ENCODE peak calls at places on chromosome 2, in ten cellular contexts. E is GM12878, Z is adrenal gland, N is HCT116, O is breast epithelium, H is transverse colon, Q is uterus, I is Peyer's patch, W is IMR-90, S is sigmoid colon. M is an unnamed sample. For H3K4me1 and H3K36me3, the result is how much of the 10 kb centered on the place peaks cover.

GRCh38 chr2:193751299-193751698 is 1556.6 kb upstream of the TMEFF2 start:
- DNase-seq in W (no peak), Q (no peak), O (no peak), N (no peak), I (no peak), S (no peak), Z (no peak), E (no peak), H (no peak), M (no peak)

GRCh38 chr2:212361174-212361756 is 177.3 kb downstream of the ERBB4 start:
- DNase-seq in H (no peak), Q (no peak), N (no peak), W (no peak), Z (no peak), E (no peak), S (no peak), O (no peak), I (no peak), M (no peak)

GRCh38 chr2:222707689-222708273 is 36.3 kb downstream of the MOGAT1 start:
- DNase-seq in I (no peak), Z (no peak), N (no peak), H (no peak), E (no peak), Q (no peak), W (peak), O (no peak), S (no peak), M (no peak)

GRCh38 chr2:25161055-25161781 is 7.2 kb downstream of the POMC start:
- DNase-seq in W (peak), Q (peak), E (no peak), H (peak), O (no peak), S (peak), N (no peak), I (peak), Z (peak), M (no peak)

GRCh38 chr2:69957970-69958369 is 3.5 kb downstream of the ASPRV1 start:
- DNase-seq in S (no peak), E (no peak), W (peak), I (no peak), Z (no peak), N (no peak), O (no peak), H (no peak), Q (no peak), M (no peak)

GRCh38 chr2:85888020-85888744 is 608 bp downstream of the ST3GAL5 start:
- DNase-seq in Q (no peak), O (no peak), E (no peak), I (peak), N (no peak), Z (peak), W (no peak), S (peak), H (peak), M (no peak)

GRCh38 chr2:135279209-135279608 is 227.1 kb downstream of the RAB3GAP1 start:
- DNase-seq in S (no peak), Q (no peak), W (no peak), Z (no peak), E (no peak), H (no peak), I (no peak), N (no peak), O (no peak), M (no peak)

GRCh38 chr2:167924556-167924955 is 322.8 kb downstream of the STK39 start:
- DNase-seq in Q (no peak), Z (no peak), H (no peak), E (no peak), I (no peak), W (no peak), S (no peak), O (no peak), N (no peak), M (no peak)

GRCh38 chr2:62545261-62545660 is 39.3 kb upstream of the TMEM17 start:
- DNase-seq in E (no peak), H (no peak), S (no peak), O (no peak), W (no peak), I (no peak), Q (no peak), N (no peak), Z (no peak), M (no peak)

GRCh38 chr2:124180635-124181034 is 155.5 kb downstream of the CNTNAP5 start:
- DNase-seq in E (no peak), W (no peak), H (no peak), Z (no peak), Q (no peak), S (no peak), O (no peak), I (no peak), N (no peak), M (no peak)

GRCh38 chr2:231058761-231059550 is 2.3 kb downstream of the PSMD1 start:
- DNase-seq in I (no peak), E (no peak), S (no peak), H (no peak), W (peak), Z (no peak), O (no peak), Q (no peak), N (no peak), M (no peak)

GRCh38 chr2:155841442-155841841 is 491.1 kb downstream of the NR4A2 start:
- DNase-seq in Z (no peak), H (no peak), Q (no peak), N (no peak), I (no peak), O (no peak), E (no peak), S (no peak), W (no peak), M (no peak)

DNA sequence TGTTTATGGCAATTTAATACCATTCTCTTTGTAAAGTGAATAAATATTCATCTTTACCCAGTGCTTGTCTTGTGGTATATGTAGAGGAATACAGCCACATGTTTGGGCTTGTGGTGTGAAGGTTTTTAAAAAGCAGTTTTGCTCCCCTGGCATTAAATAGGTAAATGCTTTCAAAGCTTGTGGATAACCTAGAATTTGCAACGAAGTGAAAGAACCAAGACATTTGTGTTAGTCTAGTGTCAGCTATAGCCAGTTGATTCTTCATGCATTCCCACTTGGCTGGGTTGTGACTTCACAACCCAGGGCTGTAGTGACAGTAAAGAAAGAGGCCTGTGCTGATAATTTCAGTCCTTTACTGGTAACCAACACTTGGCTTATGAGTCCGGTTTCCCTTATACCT is 32.9 kb upstream of the TOGARAM2 start:
- DNase-seq in W (no peak), Z (no peak), H (no peak), Q (no peak), E (no peak), O (no peak), I (no peak), N (no peak), S (no peak), M (no peak)
- TF ChIP-seq POLR2A in W (no peak), Z (no peak), H (no peak), Q (no peak), E (no peak), O (no peak), I (no peak), N (no peak), S (no peak), M (no peak)

GRCh38 chr2:11758639-11759038 is 12.2 kb downstream of the LPIN1 start:
- DNase-seq in O (no peak), S (no peak), N (no peak), Z (no peak), H (no peak), Q (no peak), W (no peak), I (no peak), E (no peak), M (no peak)
- H3K4me1 ChIP-seq in O (under half), S (under half), N (under half), Z (under half), H (under half), Q (under half), W (under half), I (under half), E (under half), M (under half)

GRCh38 chr2:23698116-23698732 is 228.7 kb downstream of the ATAD2B start:
- DNase-seq in E (no peak), W (no peak), I (peak), H (no peak), Z (no peak), S (peak), N (no peak), O (no peak), Q (no peak), M (no peak)
- H3K36me3 ChIP-seq in E (under half), W (half or more), I (under half), H (under half), Z (under half), S (half or more), N (under half), O (under half), Q (under half), M (under half)

GRCh38 chr2:241217320-241218031 is 29.0 kb downstream of the ANO7 start:
- DNase-seq in E (no peak), S (peak), H (peak), Z (peak), W (peak), N (no peak), O (peak), I (peak), Q (peak), M (peak)
- TF ChIP-seq POLR2A in E (no peak), S (no peak), H (no peak), Z (no peak), W (peak), N (no peak), O (no peak), I (no peak), Q (no peak), M (peak)

DNA sequence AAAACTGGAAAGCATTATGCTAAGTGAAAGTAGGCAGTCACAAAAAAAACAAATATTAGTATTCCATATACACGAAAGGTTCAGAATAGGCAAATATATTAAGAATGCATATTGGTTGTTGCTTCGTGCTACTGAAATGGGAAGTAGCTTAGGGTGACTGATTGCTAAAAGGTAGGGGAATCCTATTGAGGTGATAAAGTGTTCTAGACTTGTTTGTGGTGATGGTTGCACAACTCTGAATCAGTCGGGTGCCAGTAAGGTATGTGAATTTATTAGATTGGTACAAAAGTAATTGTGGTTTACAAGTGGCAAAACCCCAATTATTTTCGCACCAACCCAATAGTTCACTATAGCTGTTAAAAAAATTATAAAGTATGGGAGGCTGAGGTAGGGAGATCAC is 20.7 kb downstream of the USP34 start:
- DNase-seq in N (no peak), E (no peak), Q (no peak), O (no peak), H (no peak), S (no peak), Z (no peak), W (no peak), I (no peak), M (no peak)
- H3K4me1 ChIP-seq in N (under half), E (under half), Q (under half), O (under half), H (under half), S (under half), Z (under half), W (under half), I (under half), M (under half)